ENCODE peak calls at places on chromosomes 3 and 15, in ten cellular contexts. R is CD8-positive, alpha-beta T cell; M is breast epithelium; H is neural progenitor cell; I is uterus; D is WERI-Rb-1; K is brain microvascular endothelial cell; Q is tibial artery; P is osteocyte; Y is fibroblast of lung. E is an unnamed sample.

GRCh38 chr3:98986073-98986472 is 84.6 kb upstream of the DCBLD2 start:
- DNase-seq in R (no peak), M (no peak), H (peak; percentile 79), I (no peak), D (no peak), K (peak; percentile 91), Q (no peak), P (no peak), Y (peak; percentile 93), E (no peak)

GRCh38 chr3:124272611-124273151 is 280.8 kb upstream of the ROPN1 start:
- DNase-seq in R (no peak), M (no peak), H (no peak), I (peak; percentile 57), D (no peak), K (no peak), Q (peak; percentile 66), P (no peak), Y (peak; percentile 69), E (no peak)

GRCh38 chr3:94063497-94064119 is 747 bp downstream of the NSUN3 start:
- DNase-seq in R (no peak), M (no peak), H (no peak), I (no peak), D (no peak), K (no peak), Q (no peak), P (no peak), Y (no peak), E (no peak)

GRCh38 chr3:11350374-11350773 is 78.2 kb downstream of the ATG7 start:
- DNase-seq in R (no peak), M (no peak), H (no peak), I (no peak), D (no peak), K (no peak), Q (no peak), P (no peak), Y (peak; percentile 53), E (no peak)

GRCh38 chr15:46900992-46901391 is 816.3 kb upstream of the SEMA6D start:
- DNase-seq in R (no peak), M (no peak), H (no peak), I (no peak), D (no peak), K (no peak), Q (no peak), P (no peak), Y (no peak), E (no peak)

GRCh38 chr15:80251505-80252280 is at the start of gene CTXND1:
- DNase-seq in R (no peak), M (no peak), H (peak; percentile 78), I (no peak), D (no peak), K (no peak), Q (no peak), P (no peak), Y (no peak), E (peak; percentile 30)

GRCh38 chr3:15558581-15558980 is 37.1 kb upstream of the COLQ start:
- DNase-seq in R (no peak), M (no peak), H (no peak), I (no peak), D (no peak), K (no peak), Q (no peak), P (no peak), Y (no peak), E (no peak)

GRCh38 chr15:93929375-93930094 is 301.8 kb upstream of the MCTP2 start:
- DNase-seq in R (no peak), M (peak; percentile 19), H (peak; percentile 19), I (peak; percentile 75), D (no peak), K (peak; percentile 91), Q (peak; percentile 70), P (no peak), Y (peak; percentile 15), E (no peak)

GRCh38 chr3:184167786-184168185 is 6.9 kb upstream of the AP2M1 start:
- DNase-seq in R (no peak), M (no peak), H (no peak), I (no peak), D (no peak), K (no peak), Q (no peak), P (no peak), Y (no peak), E (no peak)

GRCh38 chr15:64182859-64183258 is 20.0 kb upstream of the PPIB start:
- DNase-seq in R (no peak), M (no peak), H (no peak), I (no peak), D (no peak), K (no peak), Q (no peak), P (no peak), Y (no peak), E (no peak)

GRCh38 chr3:23075478-23075877 is 127.6 kb upstream of the UBE2E2 start:
- DNase-seq in R (no peak), M (no peak), H (no peak), I (no peak), D (no peak), K (peak; percentile 75), Q (no peak), P (no peak), Y (peak; percentile 67), E (no peak)

GRCh38 chr15:35549567-35549966 is 3.6 kb upstream of the DPH6 start:
- DNase-seq in R (no peak), M (no peak), H (peak; percentile 84), I (no peak), D (no peak), K (no peak), Q (no peak), P (no peak), Y (no peak), E (no peak)

GRCh38 chr3:55431041-55431440 is 56.1 kb downstream of the WNT5A start:
- DNase-seq in R (no peak), M (no peak), H (no peak), I (no peak), D (no peak), K (no peak), Q (no peak), P (no peak), Y (no peak), E (no peak)

DNA sequence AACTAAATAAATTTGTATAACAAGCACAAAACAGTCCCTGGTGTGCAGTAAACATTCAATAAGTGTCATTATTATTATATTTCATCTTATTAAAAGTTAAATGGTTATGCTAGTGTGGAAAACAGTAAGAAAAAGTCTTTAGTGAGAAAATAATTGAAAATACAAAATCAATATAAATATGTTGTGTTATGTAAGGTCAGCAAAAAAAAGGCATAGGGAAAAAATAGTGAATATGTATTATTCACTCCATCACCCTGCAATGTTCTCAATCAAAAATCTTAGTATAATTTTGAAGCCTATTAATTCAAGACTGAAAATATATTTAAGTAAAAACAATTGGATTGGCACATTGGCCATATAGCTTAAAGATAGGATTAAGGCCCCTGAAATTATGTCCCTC is 63.3 kb upstream of the KCNMB2 start:
- DNase-seq in R (no peak), M (no peak), H (no peak), I (no peak), D (no peak), K (no peak), Q (no peak), P (no peak), Y (no peak), E (no peak)
- TF ChIP-seq CTCF in R (no peak), M (no peak), H (no peak), I (no peak), D (no peak), K (no peak), Q (no peak), P (no peak), Y (no peak), E (no peak)

GRCh38 chr15:57751177-57751800 is 44.8 kb downstream of the POLR2M start:
- DNase-seq in R (no peak), M (no peak), H (peak; percentile 63), I (no peak), D (no peak), K (peak; percentile 37), Q (no peak), P (no peak), Y (peak; percentile 62), E (peak; percentile 16)

GRCh38 chr15:57747206-57747605 is 40.7 kb downstream of the POLR2M start:
- DNase-seq in R (no peak), M (no peak), H (no peak), I (peak; percentile 66), D (no peak), K (no peak), Q (peak; percentile 49), P (no peak), Y (no peak), E (no peak)

GRCh38 chr15:57752840-57753239 is 46.3 kb downstream of the POLR2M start:
- DNase-seq in R (no peak), M (no peak), H (no peak), I (no peak), D (no peak), K (no peak), Q (no peak), P (no peak), Y (no peak), E (no peak)

GRCh38 chr15:57746752-57747151 is 40.2 kb downstream of the POLR2M start:
- DNase-seq in R (no peak), M (no peak), H (no peak), I (no peak), D (no peak), K (no peak), Q (no peak), P (no peak), Y (no peak), E (no peak)

GRCh38 chr15:57752426-57752825 is 45.9 kb downstream of the POLR2M start:
- DNase-seq in R (no peak), M (peak; percentile 19), H (peak; percentile 62), I (peak; percentile 75), D (no peak), K (peak; percentile 10), Q (no peak), P (no peak), Y (peak; percentile 8), E (no peak)
- TF ChIP-seq CTCF in R (no peak), M (no peak), H (peak; percentile 43), I (peak; percentile 39), D (peak; percentile 29), K (peak; percentile 49), Q (no peak), P (peak; percentile 13), Y (no peak), E (no peak)

GRCh38 chr3:165343185-165343584 is 147.0 kb upstream of the SLITRK3 start:
- DNase-seq in R (no peak), M (no peak), H (no peak), I (no peak), D (no peak), K (no peak), Q (no peak), P (no peak), Y (no peak), E (no peak)

GRCh38 chr3:165336786-165337185 is 140.6 kb upstream of the SLITRK3 start:
- DNase-seq in R (no peak), M (no peak), H (no peak), I (no peak), D (no peak), K (peak; percentile 51), Q (no peak), P (no peak), Y (no peak), E (no peak)

GRCh38 chr3:165339753-165340152 is 143.6 kb upstream of the SLITRK3 start:
- DNase-seq in R (no peak), M (no peak), H (peak; percentile 8), I (no peak), D (peak; percentile 15), K (peak; percentile 23), Q (no peak), P (no peak), Y (peak; percentile 71), E (no peak)
- TF ChIP-seq CTCF in R (no peak), M (no peak), H (peak; percentile 51), I (peak; percentile 19), D (peak; percentile 20), K (peak; percentile 64), Q (no peak), P (peak; percentile 26), Y (peak; percentile 71), E (no peak)

GRCh38 chr3:167451282-167451681 is 22.6 kb downstream of the SERPINI2 start:
- DNase-seq in R (no peak), M (no peak), H (no peak), I (no peak), D (no peak), K (no peak), Q (no peak), P (no peak), Y (no peak), E (no peak)
- TF ChIP-seq CTCF in R (no peak), M (no peak), H (peak; percentile 25), I (no peak), D (no peak), K (no peak), Q (no peak), P (no peak), Y (no peak), E (no peak)

E was measured in GM20000.